ENCODE peak calls at places on chromosomes 2 and 18, in eight cellular contexts. J is IMR-90; B is fibroblast of lung; R is A549; M is adrenal gland; Z is cardiac muscle cell; L is CD8-positive, alpha-beta memory T cell; N is CD8-positive, alpha-beta T cell. U is an unnamed sample. For H3K4me1, the result is how much of the 10 kb centered on the place peaks cover.

GRCh38 chr2:3451926-3452671 is 67.2 kb downstream of the ADI1 start:
- DNase-seq in Z (no peak), J (no peak), L (no peak), R (no peak), B (no peak), M (no peak), N (no peak), U (no peak)

GRCh38 chr2:231917280-231918088 is 8.7 kb downstream of the NPPC start:
- DNase-seq in Z (peak), B (no peak), N (no peak), L (no peak), R (no peak), M (no peak), J (no peak), U (no peak)

GRCh38 chr2:170266358-170266757 is 88.4 kb downstream of the MYO3B start:
- DNase-seq in R (no peak), L (no peak), Z (no peak), J (no peak), N (no peak), B (no peak), M (no peak), U (no peak)

GRCh38 chr2:146844226-146844990 is 1000.4 kb upstream of the ACVR2A start:
- DNase-seq in N (no peak), Z (peak), R (no peak), J (peak), L (no peak), M (no peak), B (peak), U (no peak)

GRCh38 chr18:46688853-46689525 is 32.0 kb upstream of the LOXHD1 start:
- DNase-seq in M (no peak), R (no peak), Z (no peak), B (no peak), J (no peak), N (no peak), L (no peak), U (no peak)

GRCh38 chr2:98485453-98485755 is 40.7 kb downstream of the INPP4A start:
- DNase-seq in R (no peak), N (no peak), M (no peak), J (no peak), Z (no peak), L (no peak), B (no peak), U (no peak)

GRCh38 chr2:70127920-70128444 is 40.7 kb downstream of the PCBP1 start:
- DNase-seq in B (no peak), M (no peak), J (no peak), N (no peak), Z (no peak), R (no peak), L (no peak), U (no peak)

GRCh38 chr18:57813245-57813644 is 10.1 kb upstream of the ATP8B1 start:
- DNase-seq in L (no peak), R (peak), J (peak), N (no peak), M (no peak), Z (peak), B (peak), U (no peak)

GRCh38 chr18:55251186-55251995 is 292.1 kb upstream of the CCDC68 start:
- DNase-seq in M (no peak), B (no peak), L (no peak), R (no peak), J (peak), Z (peak), N (no peak), U (peak)

GRCh38 chr2:55891671-55892071 is 31.9 kb downstream of the EFEMP1 start:
- DNase-seq in L (no peak), R (no peak), N (no peak), B (peak), J (no peak), M (no peak), Z (peak), U (no peak)

GRCh38 chr2:179596018-179596417 is 265.4 kb downstream of the ZNF385B start:
- DNase-seq in M (no peak), B (peak), R (no peak), N (no peak), L (no peak), J (peak), Z (peak), U (no peak)

GRCh38 chr18:48662021-48662661 is 123.3 kb downstream of the CTIF start:
- DNase-seq in N (no peak), M (peak), L (no peak), Z (peak), R (peak), B (peak), J (peak), U (no peak)

GRCh38 chr2:227536445-227536844 is 62.2 kb upstream of the SCYGR2 start:
- DNase-seq in J (no peak), B (peak), N (no peak), R (peak), Z (peak), M (no peak), L (no peak), U (no peak)

GRCh38 chr2:30358822-30359221 is 88.2 kb upstream of the LCLAT1 start:
- DNase-seq in N (no peak), Z (no peak), R (no peak), B (no peak), J (peak), M (no peak), L (no peak), U (no peak)

GRCh38 chr2:197889041-197889440 is 84.6 kb downstream of the PLCL1 start:
- DNase-seq in Z (peak), M (no peak), L (no peak), B (peak), J (peak), R (no peak), N (peak), U (no peak)

GRCh38 chr2:106158871-106159270 is 35.2 kb downstream of the UXS1 start:
- DNase-seq in L (peak), M (no peak), N (peak), J (no peak), B (no peak), R (no peak), Z (no peak), U (no peak)

DNA sequence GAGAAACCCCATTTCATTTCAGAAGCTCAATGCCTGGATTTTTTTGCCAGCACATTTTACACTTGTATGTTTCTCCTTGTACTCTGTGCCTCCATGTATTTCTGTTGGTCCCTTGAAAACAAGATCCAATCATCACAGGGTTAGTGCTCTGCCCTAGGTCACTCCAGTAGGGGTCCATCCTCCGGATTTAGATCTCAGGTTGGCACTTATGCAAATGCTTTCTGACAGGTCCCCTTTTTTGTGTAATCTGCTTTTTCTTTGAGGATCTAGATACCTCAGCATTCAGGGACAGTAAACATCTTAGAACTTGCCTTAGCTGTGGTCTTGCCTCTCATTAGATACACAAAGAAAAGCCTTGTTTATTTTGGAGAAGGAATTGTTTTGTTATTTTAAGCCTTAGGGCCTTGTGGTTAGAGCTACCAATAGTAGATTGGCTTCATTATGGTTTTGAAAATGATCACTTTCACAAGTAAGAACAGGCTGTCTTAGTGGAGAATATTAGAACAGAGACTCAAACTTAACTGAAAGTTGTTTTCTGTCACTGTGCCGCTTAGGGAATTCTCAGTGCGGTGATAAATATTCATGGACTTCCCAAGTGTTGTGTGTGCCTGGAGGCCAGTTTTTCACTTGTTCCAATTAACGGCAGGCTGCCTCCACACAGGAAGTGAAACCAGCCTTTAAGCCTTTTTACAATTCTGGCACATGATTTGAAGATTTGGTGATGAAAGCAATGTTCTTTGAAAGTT is 7.8 kb downstream of the MERTK start:
- DNase-seq in L (no peak), R (no peak), Z (no peak), N (no peak), M (peak), J (no peak), B (no peak), U (peak)
- H3K4me3 ChIP-seq in L (no peak), R (no peak), Z (no peak), N (no peak), M (no peak), J (no peak), B (no peak), U (no peak)

GRCh38 chr2:201126308-201127127 is 10.6 kb downstream of the CFLAR start:
- DNase-seq in B (peak), J (peak), M (no peak), N (no peak), R (no peak), L (no peak), Z (peak), U (no peak)

GRCh38 chr2:201127570-201127969 is 11.6 kb downstream of the CFLAR start:
- DNase-seq in L (peak), J (peak), Z (peak), M (no peak), N (peak), B (peak), R (peak), U (no peak)

GRCh38 chr2:201127128-201127521 is 11.2 kb downstream of the CFLAR start:
- DNase-seq in J (no peak), Z (no peak), B (no peak), R (no peak), M (no peak), L (no peak), N (no peak), U (no peak)

GRCh38 chr2:201130524-201131186 is 14.7 kb downstream of the CFLAR start:
- DNase-seq in R (peak), L (peak), J (peak), M (no peak), B (peak), Z (peak), N (no peak), U (no peak)

GRCh38 chr2:201129044-201129505 is 13.1 kb downstream of the CFLAR start:
- DNase-seq in Z (peak), J (peak), M (no peak), R (peak), B (no peak), L (no peak), N (no peak), U (peak)
- H3K4me1 ChIP-seq in Z (under half), J (under half), M (half or more), R (half or more), B (under half), L (half or more), N (half or more), U (under half)

GRCh38 chr2:191020221-191020741 is 6.3 kb upstream of the STAT1 start:
- DNase-seq in J (peak), R (peak), M (peak), L (peak), B (peak), Z (peak), N (peak), U (peak)

GRCh38 chr2:191025155-191025554 is 11.2 kb upstream of the STAT1 start:
- DNase-seq in J (no peak), R (no peak), N (no peak), B (no peak), L (no peak), M (no peak), Z (no peak), U (no peak)

GRCh38 chr2:191026377-191026776 is 12.4 kb upstream of the STAT1 start:
- DNase-seq in Z (no peak), R (no peak), L (no peak), J (no peak), B (no peak), N (no peak), M (no peak), U (no peak)

GRCh38 chr2:191020742-191021381 is 6.9 kb upstream of the STAT1 start:
- DNase-seq in B (peak), Z (peak), J (peak), L (peak), N (no peak), M (peak), R (peak), U (no peak)

DNA sequence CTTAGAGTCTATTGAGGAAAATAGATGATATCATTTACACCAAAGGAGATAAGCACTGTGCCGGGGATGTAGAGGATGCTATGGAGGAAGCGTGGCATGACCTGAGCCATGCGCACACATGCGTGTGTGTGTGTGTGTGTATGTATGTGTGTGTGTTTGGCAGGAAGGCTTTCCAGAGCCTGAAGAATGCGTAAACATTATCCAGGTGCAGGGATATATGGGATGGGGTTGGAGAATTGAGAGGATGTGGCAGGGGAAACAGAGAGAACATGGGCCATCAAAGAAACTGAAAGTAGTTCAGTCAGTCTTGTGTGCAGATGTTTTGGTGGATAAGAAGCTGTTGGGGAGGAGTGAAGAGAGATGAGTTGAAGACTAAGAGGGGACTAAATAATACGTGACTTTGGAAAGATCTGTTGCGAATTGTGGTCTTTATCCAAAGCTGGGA is 9.3 kb upstream of the STAT1 start:
- DNase-seq in L (no peak), M (no peak), R (no peak), N (no peak), B (no peak), J (no peak), Z (no peak), U (no peak)
- H3K4me3 ChIP-seq in L (peak), M (no peak), R (no peak), N (peak), B (no peak), J (no peak), Z (no peak), U (no peak)

GRCh38 chr2:219508444-219508734 is 5.9 kb upstream of the ASIC4 start:
- DNase-seq in M (no peak), R (no peak), B (no peak), Z (no peak), J (no peak), L (no peak), N (no peak), U (no peak)

GRCh38 chr2:219506153-219506801 is 7.6 kb downstream of the GMPPA start:
- DNase-seq in L (no peak), N (no peak), M (no peak), B (no peak), R (no peak), J (no peak), Z (no peak), U (no peak)

GRCh38 chr2:219508933-219509779 is 5.1 kb upstream of the ASIC4 start:
- DNase-seq in M (no peak), B (no peak), R (no peak), N (no peak), L (no peak), J (no peak), Z (peak), U (no peak)

GRCh38 chr2:219506802-219507554 is 7.3 kb upstream of the ASIC4 start:
- DNase-seq in B (no peak), R (no peak), J (no peak), L (no peak), N (no peak), Z (no peak), M (no peak), U (no peak)

GRCh38 chr2:219507555-219508443 is 6.5 kb upstream of the ASIC4 start:
- DNase-seq in N (no peak), M (no peak), L (no peak), Z (peak), B (no peak), J (no peak), R (no peak), U (no peak)
- H3K4me1 ChIP-seq in N (under half), M (under half), L (under half), Z (under half), B (under half), J (under half), R (under half), U (under half)

GRCh38 chr2:190653931-190654330 is 5.0 kb downstream of the NAB1 start:
- DNase-seq in M (no peak), B (no peak), N (no peak), R (no peak), J (no peak), Z (no peak), L (no peak), U (no peak)
- H3K4me3 ChIP-seq in M (no peak), B (no peak), N (no peak), R (no peak), J (no peak), Z (no peak), L (no peak), U (no peak)

GRCh38 chr2:73970850-73971471 is 13.7 kb upstream of the TET3 start:
- DNase-seq in Z (peak), N (peak), L (peak), R (no peak), J (no peak), B (peak), M (peak), U (no peak)

GRCh38 chr2:73970268-73970803 is 14.4 kb upstream of the TET3 start:
- DNase-seq in L (no peak), B (no peak), J (no peak), R (no peak), Z (no peak), M (no peak), N (no peak), U (no peak)

GRCh38 chr2:73971722-73972121 is 13.0 kb upstream of the TET3 start:
- DNase-seq in R (no peak), B (no peak), L (no peak), Z (no peak), M (no peak), J (no peak), N (no peak), U (no peak)

GRCh38 chr2:73969356-73969755 is 15.4 kb upstream of the TET3 start:
- DNase-seq in N (no peak), M (no peak), R (no peak), B (no peak), Z (no peak), L (no peak), J (no peak), U (no peak)

DNA sequence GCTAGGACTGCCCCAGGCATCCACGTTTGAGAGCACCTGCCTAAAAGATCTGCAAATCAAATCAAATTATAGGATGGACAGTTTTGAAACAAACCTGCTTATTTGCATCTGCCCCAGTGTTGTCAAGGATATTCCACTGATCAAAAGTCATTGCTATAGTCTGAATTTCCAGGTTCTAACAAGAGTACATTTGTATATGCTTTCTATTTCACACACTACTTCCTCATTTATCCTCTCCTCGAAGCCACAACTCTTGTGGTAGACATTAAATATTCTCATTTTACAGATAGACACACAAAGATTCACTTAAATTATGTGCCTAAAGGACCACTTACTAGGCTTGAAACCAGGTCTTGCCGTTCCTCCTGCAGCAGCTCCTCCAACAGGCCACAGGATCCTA is 11.9 kb upstream of the TET3 start:
- DNase-seq in N (no peak), B (no peak), Z (no peak), J (no peak), M (no peak), L (no peak), R (no peak), U (no peak)
- H3K4me1 ChIP-seq in N (half or more), B (under half), Z (under half), J (under half), M (under half), L (under half), R (under half), U (under half)

DNA sequence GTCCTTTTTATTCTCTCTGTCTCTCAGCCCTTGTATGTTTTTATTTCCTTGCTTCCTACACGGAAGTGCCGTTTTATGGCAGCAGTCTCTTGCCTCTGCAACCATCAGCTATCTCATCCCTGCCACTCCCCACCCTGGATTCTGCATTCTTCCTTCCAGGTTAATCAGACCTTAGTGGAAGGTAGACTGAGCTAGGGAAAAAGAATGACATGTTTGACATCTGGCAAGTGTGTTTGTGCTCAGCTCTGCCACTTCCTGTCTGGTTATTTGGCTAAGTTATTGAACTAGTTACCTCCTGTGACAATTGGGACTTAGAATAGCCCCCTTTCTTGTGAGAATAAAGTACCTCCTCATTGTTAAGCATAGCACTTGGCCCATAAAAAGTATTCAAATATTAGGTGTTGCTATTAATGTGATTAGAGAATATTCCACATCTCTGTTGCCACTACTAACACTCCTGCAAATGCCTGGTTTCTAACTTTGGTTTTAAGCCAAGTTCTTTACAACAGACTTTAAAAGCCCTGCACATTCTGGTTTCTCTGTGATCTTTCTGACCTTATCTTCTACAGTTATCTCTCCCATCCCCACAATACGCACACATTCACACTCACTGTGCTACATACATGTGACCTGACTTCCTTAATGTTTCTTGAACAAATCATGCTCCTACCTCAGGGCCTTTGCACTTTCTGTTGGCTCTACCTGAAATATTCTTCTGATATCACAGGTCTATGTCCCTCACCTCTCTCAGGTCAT is 10.8 kb upstream of the MAPRE2 start:
- DNase-seq in R (no peak), L (peak), M (no peak), Z (no peak), N (no peak), B (no peak), J (no peak), U (no peak)
- H3K4me3 ChIP-seq in R (no peak), L (peak), M (peak), Z (no peak), N (peak), B (no peak), J (no peak), U (no peak)

U was measured in HAP-1.